ENCODE peak calls at places on chromosomes 2 and 18, in four cellular contexts. Z is right lobe of liver, F is ovary, P is uterus. U is an unnamed sample.
A peak's percentile ranks its signal among the peaks of the same experiment; 100 is the strongest.

GRCh38 chr2:233838251-233838650 is 16.1 kb downstream of the HJURP start:
- DNase-seq in F (no peak), P (no peak), Z (no peak), U (peak; percentile 11)

GRCh38 chr2:189627789-189628188 is 33.5 kb upstream of the ASNSD1 start:
- DNase-seq in Z (no peak), F (no peak), P (no peak), U (no peak)

GRCh38 chr2:140804682-140805235 is 1326.1 kb downstream of the LRP1B start:
- DNase-seq in F (no peak), Z (no peak), P (no peak), U (no peak)

GRCh38 chr2:197628043-197628500 is 47.3 kb downstream of the RFTN2 start:
- DNase-seq in Z (no peak), P (no peak), F (no peak), U (no peak)

GRCh38 chr2:239233576-239233975 is 167.2 kb downstream of the HDAC4 start:
- DNase-seq in F (no peak), Z (no peak), P (no peak), U (no peak)

GRCh38 chr2:219246559-219246958 is 1.3 kb downstream of the STK16 start:
- DNase-seq in F (no peak), Z (no peak), P (no peak), U (no peak)

GRCh38 chr2:5528741-5529140 is 163.4 kb upstream of the SOX11 start:
- DNase-seq in F (no peak), P (no peak), Z (no peak), U (no peak)

GRCh38 chr2:101474752-101475384 is at the start of gene RFX8:
- DNase-seq in P (peak; percentile 24), Z (no peak), F (peak; percentile 41), U (no peak)

GRCh38 chr2:189363559-189363958 is 77.7 kb upstream of the WDR75 start:
- DNase-seq in P (no peak), Z (no peak), F (no peak), U (no peak)

GRCh38 chr2:65662654-65663432 is 230.4 kb upstream of the SPRED2 start:
- DNase-seq in F (no peak), P (peak; percentile 34), Z (no peak), U (no peak)

GRCh38 chr18:58216071-58216471 is 172.0 kb downstream of the NEDD4L start:
- DNase-seq in P (peak; percentile 36), F (no peak), Z (no peak), U (peak; percentile 47)

GRCh38 chr2:1755436-1756191 is 11.3 kb upstream of the PXDN start:
- DNase-seq in F (peak; percentile 33), Z (no peak), P (no peak), U (no peak)

GRCh38 chr2:221563601-221564000 is 8.5 kb downstream of the EPHA4 start:
- DNase-seq in P (no peak), Z (no peak), F (no peak), U (no peak)

GRCh38 chr2:36489296-36489695 is 108.7 kb downstream of the FEZ2 start:
- DNase-seq in P (no peak), Z (no peak), F (no peak), U (no peak)

GRCh38 chr2:109318150-109318948 is 189.3 kb downstream of the SH3RF3 start:
- DNase-seq in P (peak; percentile 85), F (peak; percentile 91), Z (no peak), U (peak; percentile 64)

GRCh38 chr2:50691518-50691917 is 340.4 kb downstream of the NRXN1 start:
- DNase-seq in P (no peak), Z (no peak), F (no peak), U (no peak)

GRCh38 chr2:62578837-62579640 is 73.0 kb upstream of the TMEM17 start:
- DNase-seq in P (no peak), F (no peak), Z (no peak), U (no peak)

GRCh38 chr2:191677091-191677645 is 768 bp upstream of the NABP1 start:
- DNase-seq in Z (no peak), F (no peak), P (no peak), U (peak; percentile 50)

GRCh38 chr2:15112216-15112615 is 448.9 kb downstream of the NBAS start:
- DNase-seq in F (no peak), Z (no peak), P (no peak), U (no peak)

GRCh38 chr2:64771726-64772125 is 118.0 kb upstream of the SERTAD2 start:
- DNase-seq in F (no peak), P (no peak), Z (no peak), U (no peak)

GRCh38 chr2:26571316-26571715 is 69.8 kb downstream of the CIB4 start:
- DNase-seq in Z (no peak), P (no peak), F (no peak), U (no peak)

GRCh38 chr18:27713037-27713726 is 463.7 kb downstream of the CDH2 start:
- DNase-seq in Z (no peak), F (no peak), P (no peak), U (no peak)

GRCh38 chr2:165056585-165056984 is 101.3 kb upstream of the SLC38A11 start:
- DNase-seq in P (no peak), Z (no peak), F (no peak), U (no peak)

GRCh38 chr18:79926715-79927596 is 24.5 kb downstream of the SLC66A2 start:
- DNase-seq in P (peak; percentile 11), F (peak; percentile 35), Z (peak; percentile 46), U (peak; percentile 12)

GRCh38 chr2:25335204-25335603 is 6.5 kb downstream of the DNMT3A start:
- DNase-seq in P (no peak), F (no peak), Z (no peak), U (no peak)

GRCh38 chr2:197884252-197884651 is 79.9 kb downstream of the PLCL1 start:
- DNase-seq in P (no peak), F (no peak), Z (no peak), U (no peak)

GRCh38 chr2:152587187-152587947 is 129.9 kb downstream of the PRPF40A start:
- DNase-seq in P (no peak), Z (no peak), F (no peak), U (no peak)

GRCh38 chr2:152585830-152586484 is 131.3 kb downstream of the PRPF40A start:
- DNase-seq in F (no peak), P (no peak), Z (no peak), U (no peak)

GRCh38 chr2:152594022-152594712 is 123.1 kb downstream of the PRPF40A start:
- DNase-seq in Z (no peak), F (no peak), P (no peak), U (peak; percentile 49)

GRCh38 chr2:152584301-152584700 is 133.0 kb downstream of the PRPF40A start:
- DNase-seq in Z (no peak), P (no peak), F (no peak), U (no peak)

DNA sequence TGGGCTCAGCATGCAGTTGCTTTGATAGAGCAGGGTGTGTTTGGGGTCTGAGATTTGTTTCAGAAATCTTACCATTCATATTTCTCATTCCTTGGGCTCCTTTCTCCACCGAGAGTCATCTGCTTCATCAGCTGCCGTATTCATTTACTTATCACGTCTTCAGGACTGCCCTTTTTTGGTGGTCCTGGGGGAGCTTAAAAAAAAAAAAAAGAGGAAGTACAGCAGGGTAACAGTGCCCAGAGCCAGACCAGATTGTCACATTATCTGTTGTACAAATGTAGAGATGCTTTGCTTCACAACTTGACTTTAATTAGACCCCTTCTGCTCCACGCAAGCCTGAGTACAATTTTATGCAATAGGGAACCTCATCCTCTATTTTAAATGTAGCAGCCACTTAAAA is 128.3 kb downstream of the PRPF40A start:
- DNase-seq in F (no peak), Z (no peak), P (no peak), U (no peak)
- TF ChIP-seq POLR2A in F (no peak), Z (no peak), P (no peak), U (no peak)

GRCh38 chr18:55054591-55054990 is 95.3 kb upstream of the CCDC68 start:
- DNase-seq in Z (no peak), F (no peak), P (no peak), U (no peak)
- H3K27me3 ChIP-seq in Z (no peaks in the 10 kb centered on the region), F (no peaks in the 10 kb centered on the region), P (no peaks in the 10 kb centered on the region), U (no peaks in the 10 kb centered on the region)

GRCh38 chr2:46945671-46946070 is 30.1 kb upstream of the MCFD2 start:
- DNase-seq in F (no peak), P (no peak), Z (no peak), U (no peak)

GRCh38 chr2:46951290-46952064 is 35.9 kb upstream of the MCFD2 start:
- DNase-seq in Z (no peak), F (no peak), P (no peak), U (no peak)

GRCh38 chr2:46943881-46944798 is 28.5 kb upstream of the MCFD2 start:
- DNase-seq in Z (no peak), F (no peak), P (no peak), U (no peak)

GRCh38 chr2:46950314-46950713 is 34.7 kb upstream of the MCFD2 start:
- DNase-seq in Z (no peak), F (no peak), P (no peak), U (no peak)

DNA sequence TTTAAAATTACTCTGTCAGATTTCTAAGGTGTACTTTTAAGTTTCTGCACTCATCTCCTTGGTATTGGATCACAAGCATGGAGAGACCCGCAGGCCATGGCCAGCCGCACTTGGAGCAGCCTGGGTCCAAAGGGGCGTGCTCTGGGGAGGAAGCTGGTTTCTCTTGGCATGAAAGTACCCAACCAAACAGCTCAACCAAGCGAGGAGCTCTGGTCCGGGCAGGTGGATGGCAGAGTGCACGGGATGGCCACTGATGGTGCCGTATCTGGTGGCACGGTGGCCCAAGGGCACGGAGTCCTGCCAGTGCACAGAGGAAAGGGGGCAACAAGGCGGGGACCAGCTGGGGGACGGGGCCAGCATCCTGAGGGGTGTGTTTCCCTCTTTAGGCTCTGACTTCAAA is 32.2 kb upstream of the MCFD2 start:
- DNase-seq in F (no peak), Z (no peak), P (no peak), U (no peak)
- H3K4me1 ChIP-seq in F (peaks cover 2% of the 10 kb centered on the region), Z (no peaks in the 10 kb centered on the region), P (no peaks in the 10 kb centered on the region), U (peaks cover 12% of the 10 kb centered on the region)

DNA sequence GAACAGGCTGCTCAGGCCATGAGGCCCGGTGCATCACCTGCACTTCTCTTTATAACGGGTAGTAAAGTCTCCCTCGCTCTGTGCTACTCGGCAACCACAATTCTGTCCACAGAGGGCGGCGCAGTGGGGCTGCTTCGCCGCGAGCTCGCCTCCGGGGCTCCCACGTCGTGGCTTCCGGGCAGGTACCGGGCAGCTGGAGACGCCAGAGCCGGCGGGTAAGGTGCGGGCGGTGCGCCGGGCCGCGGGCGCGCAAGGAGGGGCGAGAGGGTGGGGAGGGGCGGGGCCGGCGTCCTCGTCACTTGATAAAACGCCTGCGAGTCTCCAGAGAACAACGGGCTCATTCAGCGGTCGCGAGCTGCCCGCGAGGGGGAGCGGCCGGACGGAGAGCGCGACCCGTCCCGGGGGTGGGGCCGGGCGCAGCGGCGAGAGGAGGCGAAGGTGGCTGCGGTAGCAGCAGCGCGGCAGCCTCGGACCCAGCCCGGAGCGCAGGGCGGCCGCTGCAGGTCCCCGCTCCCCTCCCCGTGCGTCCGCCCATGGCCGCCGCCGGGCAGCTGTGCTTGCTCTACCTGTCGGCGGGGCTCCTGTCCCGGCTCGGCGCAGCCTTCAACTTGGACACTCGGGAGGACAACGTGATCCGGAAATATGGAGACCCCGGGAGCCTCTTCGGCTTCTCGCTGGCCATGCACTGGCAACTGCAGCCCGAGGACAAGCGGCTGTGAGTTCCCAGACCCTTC is at the start of gene ITGA6:
- DNase-seq in F (peak; percentile 61), P (peak; percentile 59), Z (peak; percentile 89), U (peak; percentile 89)
- TF ChIP-seq POLR2A in F (peak; percentile 6), P (peak; percentile 79), Z (peak; percentile 90), U (no peak)